ENCODE peak calls at places on chromosomes 3 and 15, in ten cellular contexts. One of them, this sample, is unnamed.
A peak's percentile ranks its signal among the peaks of the same experiment; 100 is the strongest.

GRCh38 chr15:68819451-68820204 is 1.1 kb downstream of the ANP32A start:
- DNase-seq in GM03348: peak; percentile 56
- DNase-seq in KBM-7: peak; percentile 86
- DNase-seq in HCT116: no peak
- DNase-seq in A549: peak; percentile 74
- DNase-seq in mesendoderm: peak; percentile 82
- DNase-seq in iris pigment epithelial cell: peak; percentile 65
- DNase-seq in psoas muscle: peak; percentile 77
- DNase-seq in amygdala: peak; percentile 73
- DNase-seq in T-helper 9 cell: peak; percentile 8
- DNase-seq in this sample: peak; percentile 60

GRCh38 chr3:122929188-122929465 is 98.4 kb downstream of the SEMA5B start:
- DNase-seq in psoas muscle: no peak
- DNase-seq in A549: no peak
- DNase-seq in iris pigment epithelial cell: no peak
- DNase-seq in HCT116: no peak
- DNase-seq in amygdala: no peak
- DNase-seq in T-helper 9 cell: no peak
- DNase-seq in KBM-7: no peak
- DNase-seq in GM03348: no peak
- DNase-seq in mesendoderm: no peak
- DNase-seq in this sample: no peak

GRCh38 chr3:126476166-126476975 is 680 bp upstream of the ZXDC start:
- DNase-seq in T-helper 9 cell: no peak
- DNase-seq in A549: peak; percentile 59
- DNase-seq in psoas muscle: peak; percentile 85
- DNase-seq in GM03348: no peak
- DNase-seq in amygdala: no peak
- DNase-seq in HCT116: peak; percentile 54
- DNase-seq in iris pigment epithelial cell: peak; percentile 43
- DNase-seq in mesendoderm: peak; percentile 64
- DNase-seq in KBM-7: peak; percentile 68
- DNase-seq in this sample: no peak

GRCh38 chr3:58217209-58217811 is 6.5 kb upstream of the DNASE1L3 start:
- DNase-seq in amygdala: peak; percentile 59
- DNase-seq in A549: peak; percentile 92
- DNase-seq in T-helper 9 cell: peak; percentile 17
- DNase-seq in GM03348: peak; percentile 75
- DNase-seq in psoas muscle: peak; percentile 67
- DNase-seq in mesendoderm: peak; percentile 95
- DNase-seq in HCT116: peak; percentile 90
- DNase-seq in KBM-7: peak; percentile 74
- DNase-seq in iris pigment epithelial cell: peak; percentile 55
- DNase-seq in this sample: peak; percentile 37

GRCh38 chr15:46543626-46544025 is 908.8 kb downstream of the SQOR start:
- DNase-seq in T-helper 9 cell: no peak
- DNase-seq in amygdala: no peak
- DNase-seq in GM03348: no peak
- DNase-seq in iris pigment epithelial cell: no peak
- DNase-seq in mesendoderm: no peak
- DNase-seq in A549: no peak
- DNase-seq in psoas muscle: no peak
- DNase-seq in KBM-7: no peak
- DNase-seq in HCT116: no peak
- DNase-seq in this sample: no peak

GRCh38 chr15:55407949-55408766 is at the start of the genes CCPG1 and PIERCE2:
- DNase-seq in KBM-7: peak; percentile 97
- DNase-seq in amygdala: peak; percentile 90
- DNase-seq in HCT116: peak; percentile 89
- DNase-seq in A549: peak; percentile 97
- DNase-seq in T-helper 9 cell: peak; percentile 79
- DNase-seq in iris pigment epithelial cell: peak; percentile 98
- DNase-seq in GM03348: peak; percentile 96
- DNase-seq in psoas muscle: peak; percentile 96
- DNase-seq in mesendoderm: peak; percentile 99
- DNase-seq in this sample: peak; percentile 86

GRCh38 chr3:16807981-16808380 is 76.8 kb upstream of the PLCL2 start:
- DNase-seq in KBM-7: no peak
- DNase-seq in psoas muscle: no peak
- DNase-seq in HCT116: no peak
- DNase-seq in mesendoderm: no peak
- DNase-seq in A549: no peak
- DNase-seq in iris pigment epithelial cell: no peak
- DNase-seq in amygdala: no peak
- DNase-seq in GM03348: peak; percentile 4
- DNase-seq in T-helper 9 cell: no peak
- DNase-seq in this sample: no peak

GRCh38 chr3:35042210-35042960 is 596.9 kb upstream of the ARPP21 start:
- DNase-seq in GM03348: no peak
- DNase-seq in mesendoderm: no peak
- DNase-seq in KBM-7: no peak
- DNase-seq in psoas muscle: no peak
- DNase-seq in T-helper 9 cell: no peak
- DNase-seq in HCT116: no peak
- DNase-seq in amygdala: no peak
- DNase-seq in A549: no peak
- DNase-seq in iris pigment epithelial cell: no peak
- DNase-seq in this sample: no peak

GRCh38 chr3:140270329-140270728 is 335.3 kb downstream of the CLSTN2 start:
- DNase-seq in mesendoderm: no peak
- DNase-seq in amygdala: no peak
- DNase-seq in KBM-7: no peak
- DNase-seq in HCT116: no peak
- DNase-seq in GM03348: no peak
- DNase-seq in psoas muscle: no peak
- DNase-seq in A549: no peak
- DNase-seq in T-helper 9 cell: no peak
- DNase-seq in iris pigment epithelial cell: no peak
- DNase-seq in this sample: no peak

GRCh38 chr3:71360170-71360569 is 223.4 kb downstream of the FOXP1 start:
- DNase-seq in HCT116: no peak
- DNase-seq in amygdala: no peak
- DNase-seq in psoas muscle: no peak
- DNase-seq in mesendoderm: no peak
- DNase-seq in GM03348: no peak
- DNase-seq in iris pigment epithelial cell: no peak
- DNase-seq in T-helper 9 cell: no peak
- DNase-seq in A549: no peak
- DNase-seq in KBM-7: no peak
- DNase-seq in this sample: no peak

GRCh38 chr15:73850228-73850627 is 23.1 kb upstream of the TBC1D21 start:
- DNase-seq in iris pigment epithelial cell: no peak
- DNase-seq in A549: no peak
- DNase-seq in amygdala: no peak
- DNase-seq in HCT116: no peak
- DNase-seq in KBM-7: no peak
- DNase-seq in psoas muscle: no peak
- DNase-seq in mesendoderm: no peak
- DNase-seq in GM03348: no peak
- DNase-seq in T-helper 9 cell: no peak
- DNase-seq in this sample: no peak

GRCh38 chr3:70621451-70621850 is 309.0 kb upstream of the MDFIC2 start:
- DNase-seq in mesendoderm: no peak
- DNase-seq in A549: no peak
- DNase-seq in iris pigment epithelial cell: peak; percentile 21
- DNase-seq in amygdala: no peak
- DNase-seq in HCT116: no peak
- DNase-seq in T-helper 9 cell: no peak
- DNase-seq in psoas muscle: no peak
- DNase-seq in KBM-7: no peak
- DNase-seq in GM03348: no peak
- DNase-seq in this sample: no peak

GRCh38 chr3:38157562-38157961 is 7.8 kb upstream of the OXSR1 start:
- DNase-seq in A549: no peak
- DNase-seq in HCT116: no peak
- DNase-seq in GM03348: no peak
- DNase-seq in mesendoderm: no peak
- DNase-seq in psoas muscle: no peak
- DNase-seq in T-helper 9 cell: no peak
- DNase-seq in amygdala: no peak
- DNase-seq in iris pigment epithelial cell: peak; percentile 28
- DNase-seq in KBM-7: no peak
- DNase-seq in this sample: no peak

GRCh38 chr15:78914027-78914764 is 30.6 kb downstream of the CTSH start:
- DNase-seq in GM03348: no peak
- DNase-seq in T-helper 9 cell: no peak
- DNase-seq in amygdala: no peak
- DNase-seq in HCT116: no peak
- DNase-seq in iris pigment epithelial cell: no peak
- DNase-seq in KBM-7: peak; percentile 49
- DNase-seq in psoas muscle: peak; percentile 62
- DNase-seq in mesendoderm: peak; percentile 66
- DNase-seq in A549: peak; percentile 43
- DNase-seq in this sample: no peak

This sample was measured in CD8-positive, alpha-beta memory T cell.